ENCODE peak calls at places on chromosomes 11 and 22, in seven cellular contexts. L is A549; I is Peyer's patch; B is epithelial cell of prostate; X is activated CD4-positive, CD25-positive, alpha-beta regulatory T cell treated with anti-CD3 and anti-CD28 coated beads, Interleukin-2, amount 50 U/mL, for 16 hours; E is stimulated activated naive CD4-positive, alpha-beta T cell; W is EL. Y is an unnamed sample.

GRCh38 chr22:43825651-43826050 is 13.5 kb upstream of the EFCAB6 start:
- DNase-seq in L (no peak), I (no peak), B (no peak), X (no peak), E (no peak), W (no peak), Y (no peak)

GRCh38 chr22:50733521-50734342 is 4.3 kb upstream of the ACR start:
- DNase-seq in L (no peak), I (no peak), B (no peak), X (no peak), E (no peak), W (peak), Y (no peak)

GRCh38 chr22:49628351-49629023 is 199.2 kb downstream of the BRD1 start:
- DNase-seq in L (no peak), I (no peak), B (no peak), X (no peak), E (no peak), W (no peak), Y (no peak)

GRCh38 chr11:128294001-128294684 is 293.2 kb downstream of the ETS1 start:
- DNase-seq in L (no peak), I (no peak), B (no peak), X (no peak), E (no peak), W (no peak), Y (no peak)

GRCh38 chr11:27234043-27234668 is 128.9 kb downstream of the CCDC34 start:
- DNase-seq in L (peak), I (peak), B (no peak), X (no peak), E (no peak), W (peak), Y (peak)

GRCh38 chr11:62983536-62984199 is 1.1 kb downstream of the SLC22A6 start:
- DNase-seq in L (no peak), I (no peak), B (no peak), X (no peak), E (no peak), W (no peak), Y (no peak)

GRCh38 chr22:38543822-38544221 is 26.2 kb downstream of the DMC1 start:
- DNase-seq in L (no peak), I (no peak), B (no peak), X (no peak), E (no peak), W (no peak), Y (no peak)

GRCh38 chr22:43473031-43473430 is 61.2 kb downstream of the MPPED1 start:
- DNase-seq in L (no peak), I (no peak), B (no peak), X (no peak), E (no peak), W (no peak), Y (no peak)

GRCh38 chr11:69234171-69234570 is 59.8 kb upstream of the MYEOV start:
- DNase-seq in L (no peak), I (no peak), B (no peak), X (no peak), E (no peak), W (no peak), Y (no peak)

GRCh38 chr11:20066783-20067156 is 93.5 kb downstream of the DBX1 start:
- DNase-seq in L (no peak), I (no peak), B (no peak), X (no peak), E (no peak), W (no peak), Y (no peak)

GRCh38 chr11:107549253-107549953 is 16.1 kb downstream of the ALKBH8 start:
- DNase-seq in L (peak), I (no peak), B (no peak), X (no peak), E (peak), W (peak), Y (peak)

GRCh38 chr11:94885133-94885532 is 88.2 kb downstream of the CWC15 start:
- DNase-seq in L (no peak), I (no peak), B (peak), X (no peak), E (no peak), W (peak), Y (no peak)

GRCh38 chr11:44648109-44648508 is 78.7 kb upstream of the TSPAN18 start:
- DNase-seq in L (no peak), I (no peak), B (no peak), X (no peak), E (no peak), W (no peak), Y (no peak)

GRCh38 chr11:37572491-37573171 is 974.6 kb upstream of the RAG2 start:
- DNase-seq in L (no peak), I (no peak), B (no peak), X (no peak), E (no peak), W (no peak), Y (no peak)

GRCh38 chr22:43388420-43388851 is 23.4 kb upstream of the MPPED1 start:
- DNase-seq in L (peak), I (peak), B (no peak), X (peak), E (peak), W (peak), Y (peak)

GRCh38 chr11:68040121-68040956 is 1.5 kb downstream of the TCIRG1 start:
- DNase-seq in L (peak), I (peak), B (no peak), X (no peak), E (peak), W (peak), Y (no peak)

GRCh38 chr22:46054091-46054877 is 77.3 kb upstream of the WNT7B start:
- DNase-seq in L (no peak), I (peak), B (no peak), X (no peak), E (peak), W (peak), Y (no peak)

GRCh38 chr11:47950396-47950795 is 30.0 kb upstream of the PTPRJ start:
- DNase-seq in L (no peak), I (no peak), B (no peak), X (peak), E (peak), W (no peak), Y (no peak)

GRCh38 chr22:19931514-19931913 is 10.1 kb upstream of the COMT start:
- DNase-seq in L (no peak), I (no peak), B (no peak), X (no peak), E (no peak), W (no peak), Y (no peak)

GRCh38 chr11:97259884-97260283 is 870.1 kb downstream of the JRKL start:
- DNase-seq in L (no peak), I (no peak), B (no peak), X (no peak), E (no peak), W (no peak), Y (no peak)

Y was measured in HTR-8/SVneo.